ENCODE peak calls at places on chromosomes 1 and 21, in seven cellular contexts. J is PC-3, G is MM.1S, R is GM23248, B is GM23338, Z is HCT116, T is hepatocyte. Y is an unnamed sample. For H3K9me2, the result is how much of the 10 kb centered on the place peaks cover.

GRCh38 chr1:87451229-87451900 is 122.7 kb downstream of the LMO4 start:
- DNase-seq in J (no peak), R (peak), G (no peak), Z (no peak), B (no peak), T (no peak), Y (no peak)

GRCh38 chr1:204457665-204458064 is 36.9 kb downstream of the PIK3C2B start:
- DNase-seq in R (no peak), G (no peak), B (no peak), T (no peak), J (no peak), Z (no peak), Y (no peak)

GRCh38 chr1:170414989-170415733 is 116.8 kb upstream of the GORAB start:
- DNase-seq in Z (no peak), J (no peak), B (no peak), G (no peak), R (peak), T (peak), Y (no peak)

GRCh38 chr21:29114765-29115164 is 15.7 kb upstream of the MAP3K7CL start:
- DNase-seq in G (no peak), T (no peak), Z (peak), B (peak), J (peak), R (peak), Y (peak)

GRCh38 chr1:226875641-226876295 is 5.4 kb downstream of the PSEN2 start:
- DNase-seq in T (peak), G (no peak), Z (peak), B (peak), R (no peak), J (peak), Y (peak)

GRCh38 chr1:217026506-217026905 is 303.3 kb upstream of the ESRRG start:
- DNase-seq in J (peak), T (peak), B (no peak), R (peak), Z (no peak), G (no peak), Y (no peak)

GRCh38 chr1:198153103-198153502 is 3.7 kb upstream of the NEK7 start:
- DNase-seq in B (no peak), T (no peak), J (peak), Z (no peak), G (no peak), R (peak), Y (no peak)

GRCh38 chr1:6051423-6051822 is 5.7 kb downstream of the KCNAB2 start:
- DNase-seq in B (no peak), R (no peak), T (no peak), J (no peak), Z (no peak), G (no peak), Y (no peak)

GRCh38 chr1:219292341-219292740 is 118.7 kb downstream of the LYPLAL1 start:
- DNase-seq in Z (no peak), J (no peak), T (no peak), G (no peak), R (no peak), B (no peak), Y (no peak)

DNA sequence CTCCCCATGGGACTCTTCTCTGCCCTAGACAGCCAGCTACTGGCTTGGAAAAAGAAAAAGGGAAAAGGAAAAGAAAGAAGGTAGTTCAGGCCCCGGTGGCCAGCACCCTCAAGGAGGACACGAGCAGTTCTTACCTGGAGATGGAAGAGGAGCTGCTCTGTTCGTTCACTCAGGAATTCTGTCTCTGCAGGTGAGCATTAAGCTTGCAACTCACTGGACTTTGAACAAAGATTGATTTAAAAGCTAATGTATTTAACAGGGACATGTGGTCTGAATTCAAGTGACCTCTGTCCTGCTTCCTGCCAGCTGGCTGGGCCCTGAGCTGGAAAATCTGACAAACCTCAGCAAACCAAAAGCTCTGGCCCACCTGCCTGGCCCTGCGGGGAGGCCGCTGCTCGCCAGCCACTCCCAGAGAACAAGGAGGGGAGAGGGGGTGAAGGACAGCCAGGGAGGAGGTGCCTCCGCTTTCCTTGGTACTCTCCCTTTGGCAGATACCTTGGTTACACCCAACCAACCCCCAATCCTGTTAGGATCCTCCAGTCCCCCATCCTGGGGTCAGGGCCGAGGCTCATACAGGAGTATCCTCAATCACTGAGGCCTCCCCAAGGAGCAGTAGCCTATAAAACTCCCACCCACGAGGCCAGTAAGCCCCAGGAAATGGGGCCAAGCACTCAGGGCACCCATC is at the start of gene PDZK1:
- DNase-seq in B (no peak), Z (no peak), G (no peak), J (peak), T (peak), R (no peak), Y (peak)
- H3K9me2 ChIP-seq in B (under half), Z (under half), G (under half), J (under half), T (under half), R (under half), Y (under half)

DNA sequence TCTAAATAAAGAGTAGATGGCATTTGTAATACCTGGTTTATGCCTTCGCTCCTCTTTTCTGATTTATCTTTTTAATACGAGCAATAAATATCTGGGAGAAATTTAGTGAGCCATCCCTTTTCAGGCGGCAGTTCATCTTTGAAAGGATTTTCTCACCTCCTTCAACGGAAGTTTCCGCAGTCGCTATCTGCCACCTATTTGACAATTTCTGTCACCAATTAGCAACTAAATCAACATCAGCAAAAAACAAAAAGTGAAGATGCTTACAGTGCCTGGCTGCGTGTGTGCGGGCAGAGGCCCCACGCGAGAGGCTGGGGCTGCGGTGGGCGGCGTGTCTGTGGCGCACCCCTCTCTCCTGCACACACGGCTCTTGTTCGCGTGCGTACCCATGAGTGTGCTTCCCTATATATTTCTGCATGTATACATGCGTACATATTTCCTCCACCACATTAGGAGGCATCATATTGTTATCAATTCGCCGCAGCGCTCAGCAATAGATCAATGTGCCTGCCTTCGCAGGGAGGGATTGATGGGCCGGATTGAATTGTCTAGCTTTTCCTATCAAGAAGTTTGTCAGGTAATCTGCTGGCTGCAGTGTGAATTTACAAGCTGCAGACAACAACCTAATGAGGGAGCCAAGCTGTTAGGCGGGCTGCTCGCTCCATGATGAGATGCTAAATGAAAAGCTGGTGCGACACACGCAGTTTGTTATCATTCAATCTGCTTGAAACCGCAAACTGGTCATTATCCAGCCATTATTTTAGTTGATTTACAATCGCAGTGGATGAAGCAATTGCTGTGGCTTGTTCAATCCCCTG is 117.5 kb upstream of the BARHL2 start:
- DNase-seq in R (peak), J (no peak), T (no peak), B (no peak), Z (no peak), G (no peak), Y (no peak)
- TF ChIP-seq EZH2 in R (peak), J (no peak), T (no peak), B (peak), Z (no peak), G (no peak), Y (no peak)

GRCh38 chr1:156214024-156214748 is 1.4 kb downstream of the PMF1 start:
- DNase-seq in T (no peak), J (peak), R (peak), B (no peak), G (no peak), Z (peak), Y (peak)
- H3K27ac ChIP-seq in T (peak), J (peak), R (peak), B (peak), G (no peak), Z (peak), Y (peak)

GRCh38 chr1:115293899-115294298 is 44.1 kb downstream of the NGF start:
- DNase-seq in Z (no peak), R (peak), G (no peak), T (no peak), J (no peak), B (no peak), Y (no peak)

GRCh38 chr1:115300087-115300856 is 37.8 kb downstream of the NGF start:
- DNase-seq in B (peak), T (peak), J (peak), G (no peak), R (peak), Z (no peak), Y (peak)

GRCh38 chr1:115299266-115299665 is 38.8 kb downstream of the NGF start:
- DNase-seq in G (no peak), T (peak), B (peak), R (no peak), J (no peak), Z (no peak), Y (no peak)

GRCh38 chr1:115295904-115296696 is 41.9 kb downstream of the NGF start:
- DNase-seq in B (no peak), Z (no peak), R (peak), T (no peak), G (no peak), J (no peak), Y (no peak)

GRCh38 chr1:115296981-115297380 is 41.1 kb downstream of the NGF start:
- DNase-seq in R (peak), B (no peak), T (no peak), J (no peak), Z (no peak), G (peak), Y (no peak)
- H3K9me2 ChIP-seq in R (under half), B (under half), T (under half), J (under half), Z (under half), G (under half), Y (under half)

DNA sequence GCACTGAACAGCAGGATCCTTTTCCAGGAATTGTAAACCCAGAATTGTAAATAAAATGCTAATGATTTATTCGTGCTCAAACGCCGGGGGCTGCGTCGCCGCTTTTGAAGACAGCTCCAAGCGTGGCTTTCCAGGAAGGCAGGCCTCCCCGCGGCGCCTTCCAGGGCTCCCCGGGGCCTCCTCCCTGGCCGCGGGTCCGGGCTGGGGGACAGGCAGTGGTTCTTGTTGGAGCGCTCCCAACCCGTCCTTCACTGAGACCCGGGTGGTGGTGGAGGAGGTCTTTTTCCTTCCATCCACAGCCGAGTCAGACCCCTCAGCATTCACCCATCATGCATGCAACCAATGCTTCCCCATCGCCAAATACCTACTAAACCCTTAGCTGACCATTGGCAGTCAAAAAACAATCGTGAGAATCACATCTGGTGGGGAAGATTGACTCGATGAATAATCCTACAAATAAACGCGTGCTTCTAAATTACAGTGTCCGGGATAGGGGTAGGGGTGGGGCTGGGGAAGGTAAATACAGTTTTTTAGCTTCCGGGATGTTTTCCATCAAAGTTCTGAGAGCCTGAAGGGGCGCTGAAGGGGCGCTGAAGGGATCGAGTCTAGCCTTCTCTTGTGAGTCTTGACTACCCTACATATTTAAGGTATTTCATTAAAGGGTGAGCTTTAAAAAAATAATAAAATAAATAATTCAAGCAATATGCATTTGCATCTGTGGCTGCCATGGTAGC is 40.7 kb downstream of the RRAGC start:
- DNase-seq in R (no peak), Z (no peak), B (peak), G (no peak), J (no peak), T (peak), Y (no peak)
- TF ChIP-seq EZH2 in R (peak), Z (no peak), B (peak), G (no peak), J (no peak), T (no peak), Y (no peak)

GRCh38 chr1:22653741-22654140 is 705 bp downstream of the C1QB start:
- DNase-seq in Z (no peak), J (no peak), G (no peak), R (no peak), B (no peak), T (no peak), Y (no peak)
- H3K27ac ChIP-seq in Z (no peak), J (no peak), G (no peak), R (no peak), B (no peak), T (no peak), Y (no peak)